ENCODE peak calls at places on chromosomes 5 and 9, in ten cellular contexts. One of them, this sample, is unnamed.

GRCh38 chr5:123422433-123423277 is 548 bp downstream of the CEP120 start:
- ATAC-seq in activated CD4-positive, alpha-beta T cell treated with anti-CD3 and anti-CD28 coated beads for 36 hours: no peak
- ATAC-seq in stimulated activated effector memory CD8-positive, alpha-beta T cell treated with anti-CD3 and anti-CD28 coated beads, Interleukin-12 subunit alpha, Interleukin-12 subunit beta, amount 100 ng/mL, for 72 hours: peak
- ATAC-seq in mucosa of descending colon: peak
- ATAC-seq in aorta: peak
- ATAC-seq in right cardiac atrium: peak
- ATAC-seq in Right ventricle myocardium inferior: peak
- ATAC-seq in activated naive CD8-positive, alpha-beta T cell treated with anti-CD3 and anti-CD28 coated beads, Interleukin-2, amount 50 U/mL, for 24 hours: no peak
- ATAC-seq in omental fat pad: peak
- ATAC-seq in WTC11: peak
- ATAC-seq in this sample: peak

GRCh38 chr9:8946461-8946860 is 1146.9 kb upstream of the DMAC1 start:
- ATAC-seq in activated CD4-positive, alpha-beta T cell treated with anti-CD3 and anti-CD28 coated beads for 36 hours: no peak
- ATAC-seq in stimulated activated effector memory CD8-positive, alpha-beta T cell treated with anti-CD3 and anti-CD28 coated beads, Interleukin-12 subunit alpha, Interleukin-12 subunit beta, amount 100 ng/mL, for 72 hours: no peak
- ATAC-seq in mucosa of descending colon: no peak
- ATAC-seq in aorta: no peak
- ATAC-seq in right cardiac atrium: no peak
- ATAC-seq in Right ventricle myocardium inferior: no peak
- ATAC-seq in activated naive CD8-positive, alpha-beta T cell treated with anti-CD3 and anti-CD28 coated beads, Interleukin-2, amount 50 U/mL, for 24 hours: no peak
- ATAC-seq in omental fat pad: no peak
- ATAC-seq in WTC11: peak
- ATAC-seq in this sample: no peak

GRCh38 chr5:173035904-173036707 is 20.0 kb upstream of the CREBRF start:
- ATAC-seq in activated CD4-positive, alpha-beta T cell treated with anti-CD3 and anti-CD28 coated beads for 36 hours: peak
- ATAC-seq in stimulated activated effector memory CD8-positive, alpha-beta T cell treated with anti-CD3 and anti-CD28 coated beads, Interleukin-12 subunit alpha, Interleukin-12 subunit beta, amount 100 ng/mL, for 72 hours: peak
- ATAC-seq in mucosa of descending colon: peak
- ATAC-seq in aorta: no peak
- ATAC-seq in right cardiac atrium: no peak
- ATAC-seq in Right ventricle myocardium inferior: no peak
- ATAC-seq in activated naive CD8-positive, alpha-beta T cell treated with anti-CD3 and anti-CD28 coated beads, Interleukin-2, amount 50 U/mL, for 24 hours: peak
- ATAC-seq in omental fat pad: no peak
- ATAC-seq in WTC11: no peak
- ATAC-seq in this sample: peak

GRCh38 chr9:104263942-104264341 is 169.8 kb downstream of the SMC2 start:
- ATAC-seq in activated CD4-positive, alpha-beta T cell treated with anti-CD3 and anti-CD28 coated beads for 36 hours: no peak
- ATAC-seq in stimulated activated effector memory CD8-positive, alpha-beta T cell treated with anti-CD3 and anti-CD28 coated beads, Interleukin-12 subunit alpha, Interleukin-12 subunit beta, amount 100 ng/mL, for 72 hours: no peak
- ATAC-seq in mucosa of descending colon: peak
- ATAC-seq in aorta: no peak
- ATAC-seq in right cardiac atrium: no peak
- ATAC-seq in Right ventricle myocardium inferior: no peak
- ATAC-seq in activated naive CD8-positive, alpha-beta T cell treated with anti-CD3 and anti-CD28 coated beads, Interleukin-2, amount 50 U/mL, for 24 hours: no peak
- ATAC-seq in omental fat pad: no peak
- ATAC-seq in WTC11: no peak
- ATAC-seq in this sample: no peak

GRCh38 chr5:150816946-150817345 is 29.4 kb upstream of the IRGM start:
- ATAC-seq in activated CD4-positive, alpha-beta T cell treated with anti-CD3 and anti-CD28 coated beads for 36 hours: no peak
- ATAC-seq in stimulated activated effector memory CD8-positive, alpha-beta T cell treated with anti-CD3 and anti-CD28 coated beads, Interleukin-12 subunit alpha, Interleukin-12 subunit beta, amount 100 ng/mL, for 72 hours: no peak
- ATAC-seq in mucosa of descending colon: no peak
- ATAC-seq in aorta: no peak
- ATAC-seq in right cardiac atrium: no peak
- ATAC-seq in Right ventricle myocardium inferior: no peak
- ATAC-seq in activated naive CD8-positive, alpha-beta T cell treated with anti-CD3 and anti-CD28 coated beads, Interleukin-2, amount 50 U/mL, for 24 hours: no peak
- ATAC-seq in omental fat pad: no peak
- ATAC-seq in WTC11: peak
- ATAC-seq in this sample: no peak

GRCh38 chr9:90099262-90099982 is 494.6 kb downstream of the GADD45G start:
- ATAC-seq in activated CD4-positive, alpha-beta T cell treated with anti-CD3 and anti-CD28 coated beads for 36 hours: no peak
- ATAC-seq in stimulated activated effector memory CD8-positive, alpha-beta T cell treated with anti-CD3 and anti-CD28 coated beads, Interleukin-12 subunit alpha, Interleukin-12 subunit beta, amount 100 ng/mL, for 72 hours: no peak
- ATAC-seq in mucosa of descending colon: peak
- ATAC-seq in aorta: no peak
- ATAC-seq in right cardiac atrium: peak
- ATAC-seq in Right ventricle myocardium inferior: peak
- ATAC-seq in activated naive CD8-positive, alpha-beta T cell treated with anti-CD3 and anti-CD28 coated beads, Interleukin-2, amount 50 U/mL, for 24 hours: no peak
- ATAC-seq in omental fat pad: no peak
- ATAC-seq in WTC11: no peak
- ATAC-seq in this sample: peak

GRCh38 chr5:1557114-1557873 is 33.5 kb upstream of the LPCAT1 start:
- ATAC-seq in activated CD4-positive, alpha-beta T cell treated with anti-CD3 and anti-CD28 coated beads for 36 hours: no peak
- ATAC-seq in stimulated activated effector memory CD8-positive, alpha-beta T cell treated with anti-CD3 and anti-CD28 coated beads, Interleukin-12 subunit alpha, Interleukin-12 subunit beta, amount 100 ng/mL, for 72 hours: no peak
- ATAC-seq in mucosa of descending colon: peak
- ATAC-seq in aorta: no peak
- ATAC-seq in right cardiac atrium: no peak
- ATAC-seq in Right ventricle myocardium inferior: no peak
- ATAC-seq in activated naive CD8-positive, alpha-beta T cell treated with anti-CD3 and anti-CD28 coated beads, Interleukin-2, amount 50 U/mL, for 24 hours: no peak
- ATAC-seq in omental fat pad: no peak
- ATAC-seq in WTC11: no peak
- ATAC-seq in this sample: no peak

GRCh38 chr9:123326662-123327093 is 29.3 kb upstream of the CRB2 start:
- ATAC-seq in activated CD4-positive, alpha-beta T cell treated with anti-CD3 and anti-CD28 coated beads for 36 hours: no peak
- ATAC-seq in stimulated activated effector memory CD8-positive, alpha-beta T cell treated with anti-CD3 and anti-CD28 coated beads, Interleukin-12 subunit alpha, Interleukin-12 subunit beta, amount 100 ng/mL, for 72 hours: no peak
- ATAC-seq in mucosa of descending colon: peak
- ATAC-seq in aorta: no peak
- ATAC-seq in right cardiac atrium: no peak
- ATAC-seq in Right ventricle myocardium inferior: no peak
- ATAC-seq in activated naive CD8-positive, alpha-beta T cell treated with anti-CD3 and anti-CD28 coated beads, Interleukin-2, amount 50 U/mL, for 24 hours: no peak
- ATAC-seq in omental fat pad: no peak
- ATAC-seq in WTC11: peak
- ATAC-seq in this sample: no peak

GRCh38 chr9:129320575-129321311 is 142.7 kb upstream of the IER5L start:
- ATAC-seq in activated CD4-positive, alpha-beta T cell treated with anti-CD3 and anti-CD28 coated beads for 36 hours: peak
- ATAC-seq in stimulated activated effector memory CD8-positive, alpha-beta T cell treated with anti-CD3 and anti-CD28 coated beads, Interleukin-12 subunit alpha, Interleukin-12 subunit beta, amount 100 ng/mL, for 72 hours: peak
- ATAC-seq in mucosa of descending colon: peak
- ATAC-seq in aorta: peak
- ATAC-seq in right cardiac atrium: peak
- ATAC-seq in Right ventricle myocardium inferior: peak
- ATAC-seq in activated naive CD8-positive, alpha-beta T cell treated with anti-CD3 and anti-CD28 coated beads, Interleukin-2, amount 50 U/mL, for 24 hours: peak
- ATAC-seq in omental fat pad: peak
- ATAC-seq in WTC11: peak
- ATAC-seq in this sample: peak

GRCh38 chr5:122062205-122062604 is 15.9 kb downstream of the LOX start:
- ATAC-seq in activated CD4-positive, alpha-beta T cell treated with anti-CD3 and anti-CD28 coated beads for 36 hours: no peak
- ATAC-seq in stimulated activated effector memory CD8-positive, alpha-beta T cell treated with anti-CD3 and anti-CD28 coated beads, Interleukin-12 subunit alpha, Interleukin-12 subunit beta, amount 100 ng/mL, for 72 hours: no peak
- ATAC-seq in mucosa of descending colon: no peak
- ATAC-seq in aorta: no peak
- ATAC-seq in right cardiac atrium: no peak
- ATAC-seq in Right ventricle myocardium inferior: no peak
- ATAC-seq in activated naive CD8-positive, alpha-beta T cell treated with anti-CD3 and anti-CD28 coated beads, Interleukin-2, amount 50 U/mL, for 24 hours: no peak
- ATAC-seq in omental fat pad: no peak
- ATAC-seq in WTC11: no peak
- ATAC-seq in this sample: no peak